ENCODE peak calls at places on chromosomes 1 and 21, in seven cellular contexts. One of them, this sample, is unnamed.

GRCh38 chr1:53576381-53576801 is 117.2 kb downstream of the DMRTB1 start:
- DNase-seq in stimulated activated CD8-positive, alpha-beta memory T cell treated with anti-CD3 and anti-CD28 coated beads, Interleukin-2, amount 100 ng/mL, for 48 hours: no peak
- DNase-seq in left cardiac atrium: no peak
- DNase-seq in epithelial cell of esophagus: no peak
- DNase-seq in stimulated activated CD4-positive, alpha-beta T cell treated with anti-CD3 and anti-CD28 coated beads, Interleukin-4, amount 100 ng/mL, for 24 hours: no peak
- DNase-seq in HTR-8/SVneo: no peak
- DNase-seq in HFF-Myc: no peak
- DNase-seq in this sample: no peak

GRCh38 chr1:51268675-51269033 is 32.6 kb downstream of the RNF11 start:
- DNase-seq in stimulated activated CD8-positive, alpha-beta memory T cell treated with anti-CD3 and anti-CD28 coated beads, Interleukin-2, amount 100 ng/mL, for 48 hours: no peak
- DNase-seq in left cardiac atrium: no peak
- DNase-seq in epithelial cell of esophagus: no peak
- DNase-seq in stimulated activated CD4-positive, alpha-beta T cell treated with anti-CD3 and anti-CD28 coated beads, Interleukin-4, amount 100 ng/mL, for 24 hours: no peak
- DNase-seq in HTR-8/SVneo: no peak
- DNase-seq in HFF-Myc: no peak
- DNase-seq in this sample: no peak

GRCh38 chr21:44929242-44929798 is 8.6 kb upstream of the ITGB2 start:
- DNase-seq in stimulated activated CD8-positive, alpha-beta memory T cell treated with anti-CD3 and anti-CD28 coated beads, Interleukin-2, amount 100 ng/mL, for 48 hours: no peak
- DNase-seq in left cardiac atrium: no peak
- DNase-seq in epithelial cell of esophagus: no peak
- DNase-seq in stimulated activated CD4-positive, alpha-beta T cell treated with anti-CD3 and anti-CD28 coated beads, Interleukin-4, amount 100 ng/mL, for 24 hours: no peak
- DNase-seq in HTR-8/SVneo: no peak
- DNase-seq in HFF-Myc: no peak
- DNase-seq in this sample: no peak

GRCh38 chr1:75092141-75092540 is 42.0 kb upstream of the LHX8 start:
- DNase-seq in stimulated activated CD8-positive, alpha-beta memory T cell treated with anti-CD3 and anti-CD28 coated beads, Interleukin-2, amount 100 ng/mL, for 48 hours: no peak
- DNase-seq in left cardiac atrium: no peak
- DNase-seq in epithelial cell of esophagus: peak; percentile 91
- DNase-seq in stimulated activated CD4-positive, alpha-beta T cell treated with anti-CD3 and anti-CD28 coated beads, Interleukin-4, amount 100 ng/mL, for 24 hours: no peak
- DNase-seq in HTR-8/SVneo: no peak
- DNase-seq in HFF-Myc: no peak
- DNase-seq in this sample: no peak

GRCh38 chr1:232046531-232047283 is 420.1 kb downstream of the DISC1 start:
- DNase-seq in stimulated activated CD8-positive, alpha-beta memory T cell treated with anti-CD3 and anti-CD28 coated beads, Interleukin-2, amount 100 ng/mL, for 48 hours: no peak
- DNase-seq in left cardiac atrium: no peak
- DNase-seq in epithelial cell of esophagus: peak; percentile 68
- DNase-seq in stimulated activated CD4-positive, alpha-beta T cell treated with anti-CD3 and anti-CD28 coated beads, Interleukin-4, amount 100 ng/mL, for 24 hours: peak; percentile 10
- DNase-seq in HTR-8/SVneo: no peak
- DNase-seq in HFF-Myc: no peak
- DNase-seq in this sample: no peak

GRCh38 chr1:203284411-203285208 is 20.7 kb upstream of the BTG2 start:
- DNase-seq in stimulated activated CD8-positive, alpha-beta memory T cell treated with anti-CD3 and anti-CD28 coated beads, Interleukin-2, amount 100 ng/mL, for 48 hours: no peak
- DNase-seq in left cardiac atrium: no peak
- DNase-seq in epithelial cell of esophagus: no peak
- DNase-seq in stimulated activated CD4-positive, alpha-beta T cell treated with anti-CD3 and anti-CD28 coated beads, Interleukin-4, amount 100 ng/mL, for 24 hours: no peak
- DNase-seq in HTR-8/SVneo: no peak
- DNase-seq in HFF-Myc: no peak
- DNase-seq in this sample: no peak

GRCh38 chr1:96259399-96259798 is 462.2 kb upstream of the PTBP2 start:
- DNase-seq in stimulated activated CD8-positive, alpha-beta memory T cell treated with anti-CD3 and anti-CD28 coated beads, Interleukin-2, amount 100 ng/mL, for 48 hours: no peak
- DNase-seq in left cardiac atrium: no peak
- DNase-seq in epithelial cell of esophagus: no peak
- DNase-seq in stimulated activated CD4-positive, alpha-beta T cell treated with anti-CD3 and anti-CD28 coated beads, Interleukin-4, amount 100 ng/mL, for 24 hours: no peak
- DNase-seq in HTR-8/SVneo: no peak
- DNase-seq in HFF-Myc: no peak
- DNase-seq in this sample: no peak

GRCh38 chr1:109104364-109105151 is 9.4 kb upstream of the ELAPOR1 start:
- DNase-seq in stimulated activated CD8-positive, alpha-beta memory T cell treated with anti-CD3 and anti-CD28 coated beads, Interleukin-2, amount 100 ng/mL, for 48 hours: no peak
- DNase-seq in left cardiac atrium: peak; percentile 28
- DNase-seq in epithelial cell of esophagus: peak; percentile 62
- DNase-seq in stimulated activated CD4-positive, alpha-beta T cell treated with anti-CD3 and anti-CD28 coated beads, Interleukin-4, amount 100 ng/mL, for 24 hours: no peak
- DNase-seq in HTR-8/SVneo: no peak
- DNase-seq in HFF-Myc: no peak
- DNase-seq in this sample: no peak

GRCh38 chr1:27290586-27290985 is 31.4 kb upstream of the TMEM222 start:
- DNase-seq in stimulated activated CD8-positive, alpha-beta memory T cell treated with anti-CD3 and anti-CD28 coated beads, Interleukin-2, amount 100 ng/mL, for 48 hours: no peak
- DNase-seq in left cardiac atrium: no peak
- DNase-seq in epithelial cell of esophagus: no peak
- DNase-seq in stimulated activated CD4-positive, alpha-beta T cell treated with anti-CD3 and anti-CD28 coated beads, Interleukin-4, amount 100 ng/mL, for 24 hours: no peak
- DNase-seq in HTR-8/SVneo: no peak
- DNase-seq in HFF-Myc: no peak
- DNase-seq in this sample: no peak

GRCh38 chr1:112575154-112575804 is 43.7 kb downstream of the ST7L start:
- DNase-seq in stimulated activated CD8-positive, alpha-beta memory T cell treated with anti-CD3 and anti-CD28 coated beads, Interleukin-2, amount 100 ng/mL, for 48 hours: no peak
- DNase-seq in left cardiac atrium: no peak
- DNase-seq in epithelial cell of esophagus: peak; percentile 78
- DNase-seq in stimulated activated CD4-positive, alpha-beta T cell treated with anti-CD3 and anti-CD28 coated beads, Interleukin-4, amount 100 ng/mL, for 24 hours: no peak
- DNase-seq in HTR-8/SVneo: peak; percentile 48
- DNase-seq in HFF-Myc: peak; percentile 81
- DNase-seq in this sample: no peak

GRCh38 chr1:223748405-223748772 is 36.0 kb downstream of the CAPN2 start:
- DNase-seq in stimulated activated CD8-positive, alpha-beta memory T cell treated with anti-CD3 and anti-CD28 coated beads, Interleukin-2, amount 100 ng/mL, for 48 hours: no peak
- DNase-seq in left cardiac atrium: no peak
- DNase-seq in epithelial cell of esophagus: no peak
- DNase-seq in stimulated activated CD4-positive, alpha-beta T cell treated with anti-CD3 and anti-CD28 coated beads, Interleukin-4, amount 100 ng/mL, for 24 hours: no peak
- DNase-seq in HTR-8/SVneo: no peak
- DNase-seq in HFF-Myc: no peak
- DNase-seq in this sample: no peak

GRCh38 chr21:37006243-37006520 is 320 bp upstream of the RIPPLY3 start:
- DNase-seq in stimulated activated CD8-positive, alpha-beta memory T cell treated with anti-CD3 and anti-CD28 coated beads, Interleukin-2, amount 100 ng/mL, for 48 hours: no peak
- DNase-seq in left cardiac atrium: no peak
- DNase-seq in epithelial cell of esophagus: no peak
- DNase-seq in stimulated activated CD4-positive, alpha-beta T cell treated with anti-CD3 and anti-CD28 coated beads, Interleukin-4, amount 100 ng/mL, for 24 hours: no peak
- DNase-seq in HTR-8/SVneo: no peak
- DNase-seq in HFF-Myc: no peak
- DNase-seq in this sample: no peak

GRCh38 chr1:24351247-24351646 is 32.1 kb downstream of the GRHL3 start:
- DNase-seq in stimulated activated CD8-positive, alpha-beta memory T cell treated with anti-CD3 and anti-CD28 coated beads, Interleukin-2, amount 100 ng/mL, for 48 hours: no peak
- DNase-seq in left cardiac atrium: no peak
- DNase-seq in epithelial cell of esophagus: no peak
- DNase-seq in stimulated activated CD4-positive, alpha-beta T cell treated with anti-CD3 and anti-CD28 coated beads, Interleukin-4, amount 100 ng/mL, for 24 hours: no peak
- DNase-seq in HTR-8/SVneo: no peak
- DNase-seq in HFF-Myc: no peak
- DNase-seq in this sample: no peak

GRCh38 chr1:1371741-1372711 is 3.0 kb downstream of the AURKAIP1 start:
- DNase-seq in stimulated activated CD8-positive, alpha-beta memory T cell treated with anti-CD3 and anti-CD28 coated beads, Interleukin-2, amount 100 ng/mL, for 48 hours: peak; percentile 80
- DNase-seq in left cardiac atrium: peak; percentile 70
- DNase-seq in epithelial cell of esophagus: peak; percentile 51
- DNase-seq in stimulated activated CD4-positive, alpha-beta T cell treated with anti-CD3 and anti-CD28 coated beads, Interleukin-4, amount 100 ng/mL, for 24 hours: peak; percentile 81
- DNase-seq in HTR-8/SVneo: peak; percentile 78
- DNase-seq in HFF-Myc: no peak
- DNase-seq in this sample: no peak

GRCh38 chr1:207032528-207033017 is at the start of gene C1orf116:
- DNase-seq in stimulated activated CD8-positive, alpha-beta memory T cell treated with anti-CD3 and anti-CD28 coated beads, Interleukin-2, amount 100 ng/mL, for 48 hours: no peak
- DNase-seq in left cardiac atrium: no peak
- DNase-seq in epithelial cell of esophagus: peak; percentile 100
- DNase-seq in stimulated activated CD4-positive, alpha-beta T cell treated with anti-CD3 and anti-CD28 coated beads, Interleukin-4, amount 100 ng/mL, for 24 hours: no peak
- DNase-seq in HTR-8/SVneo: no peak
- DNase-seq in HFF-Myc: no peak
- DNase-seq in this sample: no peak

GRCh38 chr1:121558514-121558913 is 373.7 kb downstream of the SRGAP2C start:
- DNase-seq in stimulated activated CD8-positive, alpha-beta memory T cell treated with anti-CD3 and anti-CD28 coated beads, Interleukin-2, amount 100 ng/mL, for 48 hours: no peak
- DNase-seq in left cardiac atrium: peak; percentile 17
- DNase-seq in epithelial cell of esophagus: peak; percentile 90
- DNase-seq in stimulated activated CD4-positive, alpha-beta T cell treated with anti-CD3 and anti-CD28 coated beads, Interleukin-4, amount 100 ng/mL, for 24 hours: no peak
- DNase-seq in HTR-8/SVneo: no peak
- DNase-seq in HFF-Myc: peak; percentile 17
- DNase-seq in this sample: no peak

GRCh38 chr1:163824006-163824405 is 502.3 kb downstream of the NUF2 start:
- DNase-seq in stimulated activated CD8-positive, alpha-beta memory T cell treated with anti-CD3 and anti-CD28 coated beads, Interleukin-2, amount 100 ng/mL, for 48 hours: no peak
- DNase-seq in left cardiac atrium: peak; percentile 61
- DNase-seq in epithelial cell of esophagus: peak; percentile 93
- DNase-seq in stimulated activated CD4-positive, alpha-beta T cell treated with anti-CD3 and anti-CD28 coated beads, Interleukin-4, amount 100 ng/mL, for 24 hours: no peak
- DNase-seq in HTR-8/SVneo: no peak
- DNase-seq in HFF-Myc: peak; percentile 95
- DNase-seq in this sample: no peak

GRCh38 chr1:225578247-225578646 is 74.7 kb downstream of the ENAH start:
- DNase-seq in stimulated activated CD8-positive, alpha-beta memory T cell treated with anti-CD3 and anti-CD28 coated beads, Interleukin-2, amount 100 ng/mL, for 48 hours: no peak
- DNase-seq in left cardiac atrium: no peak
- DNase-seq in epithelial cell of esophagus: no peak
- DNase-seq in stimulated activated CD4-positive, alpha-beta T cell treated with anti-CD3 and anti-CD28 coated beads, Interleukin-4, amount 100 ng/mL, for 24 hours: no peak
- DNase-seq in HTR-8/SVneo: no peak
- DNase-seq in HFF-Myc: no peak
- DNase-seq in this sample: no peak

GRCh38 chr21:46297311-46298082 is 11.4 kb downstream of the YBEY start:
- DNase-seq in stimulated activated CD8-positive, alpha-beta memory T cell treated with anti-CD3 and anti-CD28 coated beads, Interleukin-2, amount 100 ng/mL, for 48 hours: no peak
- DNase-seq in left cardiac atrium: peak; percentile 54
- DNase-seq in epithelial cell of esophagus: no peak
- DNase-seq in stimulated activated CD4-positive, alpha-beta T cell treated with anti-CD3 and anti-CD28 coated beads, Interleukin-4, amount 100 ng/mL, for 24 hours: no peak
- DNase-seq in HTR-8/SVneo: no peak
- DNase-seq in HFF-Myc: no peak
- DNase-seq in this sample: no peak

GRCh38 chr1:159211331-159212136 is 6.9 kb downstream of the ACKR1 start:
- DNase-seq in stimulated activated CD8-positive, alpha-beta memory T cell treated with anti-CD3 and anti-CD28 coated beads, Interleukin-2, amount 100 ng/mL, for 48 hours: peak; percentile 34
- DNase-seq in left cardiac atrium: no peak
- DNase-seq in epithelial cell of esophagus: peak; percentile 45
- DNase-seq in stimulated activated CD4-positive, alpha-beta T cell treated with anti-CD3 and anti-CD28 coated beads, Interleukin-4, amount 100 ng/mL, for 24 hours: peak; percentile 62
- DNase-seq in HTR-8/SVneo: peak; percentile 24
- DNase-seq in HFF-Myc: no peak
- DNase-seq in this sample: no peak

GRCh38 chr1:232223309-232223708 is 406.6 kb downstream of the SIPA1L2 start:
- DNase-seq in stimulated activated CD8-positive, alpha-beta memory T cell treated with anti-CD3 and anti-CD28 coated beads, Interleukin-2, amount 100 ng/mL, for 48 hours: no peak
- DNase-seq in left cardiac atrium: no peak
- DNase-seq in epithelial cell of esophagus: no peak
- DNase-seq in stimulated activated CD4-positive, alpha-beta T cell treated with anti-CD3 and anti-CD28 coated beads, Interleukin-4, amount 100 ng/mL, for 24 hours: no peak
- DNase-seq in HTR-8/SVneo: no peak
- DNase-seq in HFF-Myc: no peak
- DNase-seq in this sample: no peak

GRCh38 chr1:95080446-95080845 is 7.7 kb upstream of the ALG14 start:
- DNase-seq in stimulated activated CD8-positive, alpha-beta memory T cell treated with anti-CD3 and anti-CD28 coated beads, Interleukin-2, amount 100 ng/mL, for 48 hours: no peak
- DNase-seq in left cardiac atrium: no peak
- DNase-seq in epithelial cell of esophagus: no peak
- DNase-seq in stimulated activated CD4-positive, alpha-beta T cell treated with anti-CD3 and anti-CD28 coated beads, Interleukin-4, amount 100 ng/mL, for 24 hours: no peak
- DNase-seq in HTR-8/SVneo: no peak
- DNase-seq in HFF-Myc: no peak
- DNase-seq in this sample: no peak

GRCh38 chr1:235998812-235999211 is 66.1 kb downstream of the NID1 start:
- DNase-seq in stimulated activated CD8-positive, alpha-beta memory T cell treated with anti-CD3 and anti-CD28 coated beads, Interleukin-2, amount 100 ng/mL, for 48 hours: peak; percentile 45
- DNase-seq in left cardiac atrium: no peak
- DNase-seq in epithelial cell of esophagus: no peak
- DNase-seq in stimulated activated CD4-positive, alpha-beta T cell treated with anti-CD3 and anti-CD28 coated beads, Interleukin-4, amount 100 ng/mL, for 24 hours: peak; percentile 39
- DNase-seq in HTR-8/SVneo: no peak
- DNase-seq in HFF-Myc: peak; percentile 69
- DNase-seq in this sample: no peak

GRCh38 chr21:41168391-41169257 is 664 bp downstream of the BACE2 start:
- DNase-seq in stimulated activated CD8-positive, alpha-beta memory T cell treated with anti-CD3 and anti-CD28 coated beads, Interleukin-2, amount 100 ng/mL, for 48 hours: no peak
- DNase-seq in left cardiac atrium: peak; percentile 74
- DNase-seq in epithelial cell of esophagus: peak; percentile 60
- DNase-seq in stimulated activated CD4-positive, alpha-beta T cell treated with anti-CD3 and anti-CD28 coated beads, Interleukin-4, amount 100 ng/mL, for 24 hours: no peak
- DNase-seq in HTR-8/SVneo: no peak
- DNase-seq in HFF-Myc: no peak
- DNase-seq in this sample: no peak

GRCh38 chr1:194167956-194168355 is 981.5 kb upstream of the B3GALT2 start:
- DNase-seq in stimulated activated CD8-positive, alpha-beta memory T cell treated with anti-CD3 and anti-CD28 coated beads, Interleukin-2, amount 100 ng/mL, for 48 hours: no peak
- DNase-seq in left cardiac atrium: no peak
- DNase-seq in epithelial cell of esophagus: no peak
- DNase-seq in stimulated activated CD4-positive, alpha-beta T cell treated with anti-CD3 and anti-CD28 coated beads, Interleukin-4, amount 100 ng/mL, for 24 hours: no peak
- DNase-seq in HTR-8/SVneo: no peak
- DNase-seq in HFF-Myc: no peak
- DNase-seq in this sample: no peak

GRCh38 chr1:197917553-197917812 is 311 bp downstream of the LHX9 start:
- DNase-seq in stimulated activated CD8-positive, alpha-beta memory T cell treated with anti-CD3 and anti-CD28 coated beads, Interleukin-2, amount 100 ng/mL, for 48 hours: no peak
- DNase-seq in left cardiac atrium: no peak
- DNase-seq in epithelial cell of esophagus: no peak
- DNase-seq in stimulated activated CD4-positive, alpha-beta T cell treated with anti-CD3 and anti-CD28 coated beads, Interleukin-4, amount 100 ng/mL, for 24 hours: no peak
- DNase-seq in HTR-8/SVneo: no peak
- DNase-seq in HFF-Myc: no peak
- DNase-seq in this sample: no peak

GRCh38 chr1:2525524-2525895 is 886 bp downstream of the PANK4 start:
- DNase-seq in stimulated activated CD8-positive, alpha-beta memory T cell treated with anti-CD3 and anti-CD28 coated beads, Interleukin-2, amount 100 ng/mL, for 48 hours: no peak
- DNase-seq in left cardiac atrium: no peak
- DNase-seq in epithelial cell of esophagus: no peak
- DNase-seq in stimulated activated CD4-positive, alpha-beta T cell treated with anti-CD3 and anti-CD28 coated beads, Interleukin-4, amount 100 ng/mL, for 24 hours: no peak
- DNase-seq in HTR-8/SVneo: no peak
- DNase-seq in HFF-Myc: no peak
- DNase-seq in this sample: no peak

GRCh38 chr21:39670741-39671140 is 58.0 kb downstream of the B3GALT5 start:
- DNase-seq in stimulated activated CD8-positive, alpha-beta memory T cell treated with anti-CD3 and anti-CD28 coated beads, Interleukin-2, amount 100 ng/mL, for 48 hours: no peak
- DNase-seq in left cardiac atrium: no peak
- DNase-seq in epithelial cell of esophagus: no peak
- DNase-seq in stimulated activated CD4-positive, alpha-beta T cell treated with anti-CD3 and anti-CD28 coated beads, Interleukin-4, amount 100 ng/mL, for 24 hours: no peak
- DNase-seq in HTR-8/SVneo: no peak
- DNase-seq in HFF-Myc: no peak
- DNase-seq in this sample: no peak

GRCh38 chr21:44920694-44921604 is at the start of gene ITGB2:
- DNase-seq in stimulated activated CD8-positive, alpha-beta memory T cell treated with anti-CD3 and anti-CD28 coated beads, Interleukin-2, amount 100 ng/mL, for 48 hours: peak; percentile 64
- DNase-seq in left cardiac atrium: peak; percentile 63
- DNase-seq in epithelial cell of esophagus: no peak
- DNase-seq in stimulated activated CD4-positive, alpha-beta T cell treated with anti-CD3 and anti-CD28 coated beads, Interleukin-4, amount 100 ng/mL, for 24 hours: peak; percentile 66
- DNase-seq in HTR-8/SVneo: no peak
- DNase-seq in HFF-Myc: no peak
- DNase-seq in this sample: no peak

This sample was measured in cortex of kidney.